ENCODE peak calls at places on chromosomes 7 and 10, in nine cellular contexts. Q is osteocyte; W is amniotic stem cell; X is T-helper 1 cell; Y is psoas muscle; O is activated T-cell treated with anti-CD3 and anti-CD28 coated beads, Interleukin-2, amount 50 U/mL, for 4 hours; I is RWPE1; E is Right ventricle myocardium inferior; L is Daoy. P is an unnamed sample.

GRCh38 chr7:29606287-29606721 is 42.7 kb downstream of the PRR15 start:
- DNase-seq in L (peak), I (peak), O (no peak), Y (no peak), W (peak), Q (no peak), X (no peak), E (no peak), P (no peak)

GRCh38 chr10:50393784-50394183 is 142.5 kb upstream of the ASAH2 start:
- DNase-seq in X (no peak), Y (no peak), L (peak), W (no peak), I (peak), O (no peak), Q (no peak), E (no peak), P (no peak)

GRCh38 chr7:1475991-1476390 is 16.7 kb upstream of the MICALL2 start:
- DNase-seq in W (no peak), L (no peak), E (no peak), Q (no peak), O (no peak), I (no peak), Y (no peak), X (no peak), P (no peak)

GRCh38 chr7:86939197-86939814 is 120.1 kb downstream of the ELAPOR2 start:
- DNase-seq in I (peak), E (no peak), O (peak), Y (no peak), W (peak), L (peak), Q (no peak), X (no peak), P (no peak)

GRCh38 chr7:51732951-51733350 is 416.3 kb upstream of the COBL start:
- DNase-seq in Y (no peak), E (no peak), Q (no peak), L (no peak), W (no peak), I (no peak), O (no peak), X (no peak), P (no peak)

GRCh38 chr7:38681882-38682281 is 50.7 kb upstream of the AMPH start:
- DNase-seq in L (no peak), E (no peak), W (no peak), X (no peak), O (no peak), I (no peak), Y (no peak), Q (no peak), P (no peak)

GRCh38 chr7:76310102-76310957 is 7.9 kb downstream of the HSPB1 start:
- DNase-seq in Q (peak), E (no peak), L (no peak), I (no peak), Y (no peak), O (no peak), W (no peak), X (no peak), P (no peak)

GRCh38 chr7:130371059-130371458 is 9.2 kb upstream of the CPA1 start:
- DNase-seq in Q (no peak), W (no peak), O (no peak), L (peak), I (no peak), X (no peak), E (no peak), Y (peak), P (no peak)

GRCh38 chr7:156466955-156467625 is 173.5 kb upstream of the RNF32 start:
- DNase-seq in Y (no peak), E (no peak), Q (no peak), O (no peak), L (peak), X (no peak), W (no peak), I (no peak), P (no peak)

GRCh38 chr10:60282771-60283353 is 106.8 kb downstream of the ANK3 start:
- DNase-seq in X (no peak), I (peak), Q (no peak), E (no peak), L (peak), Y (no peak), O (no peak), W (no peak), P (no peak)

GRCh38 chr7:17502209-17502810 is 203.9 kb downstream of the AHR start:
- DNase-seq in Y (no peak), L (no peak), X (no peak), Q (no peak), I (no peak), O (no peak), E (no peak), W (no peak), P (no peak)

GRCh38 chr7:101824440-101824839 is 7.0 kb downstream of the CUX1 start:
- DNase-seq in I (no peak), E (no peak), Q (no peak), X (no peak), Y (no peak), O (no peak), L (no peak), W (no peak), P (no peak)

GRCh38 chr7:8133955-8134733 is 127.8 kb downstream of the ICA1 start:
- DNase-seq in W (no peak), Q (no peak), Y (no peak), O (no peak), E (no peak), I (no peak), X (no peak), L (peak), P (no peak)

GRCh38 chr7:123782071-123782798 is 33.4 kb upstream of the WASL start:
- DNase-seq in L (no peak), E (no peak), O (no peak), I (no peak), X (no peak), W (no peak), Y (no peak), Q (no peak), P (no peak)

GRCh38 chr7:26664735-26665420 is 199.5 kb downstream of the SKAP2 start:
- DNase-seq in W (no peak), Q (no peak), Y (no peak), X (no peak), O (peak), I (no peak), E (no peak), L (peak), P (no peak)

GRCh38 chr7:137731436-137731835 is 115.3 kb downstream of the DGKI start:
- DNase-seq in Q (no peak), E (no peak), O (no peak), L (no peak), W (no peak), X (no peak), Y (no peak), I (no peak), P (no peak)

GRCh38 chr10:8349610-8350249 is 295.2 kb downstream of the GATA3 start:
- DNase-seq in X (no peak), W (no peak), I (no peak), L (no peak), O (no peak), Q (no peak), Y (no peak), E (no peak), P (no peak)

P was measured in GM12891.